ENCODE peak calls at places on chromosomes 4 and X, in five cellular contexts. B is stomach, M is suprapubic skin, I is SK-N-SH, V is sigmoid colon. Y is an unnamed sample. For H3K27me3, the result is how much of the 10 kb centered on the place peaks cover.

GRCh38 chr4:69858683-69859082 is 1.3 kb downstream of the SULT1E1 start:
- DNase-seq in V (no peak), M (no peak), I (no peak), B (no peak), Y (no peak)

GRCh38 chr4:122458625-122459024 is 2.1 kb upstream of the IL2 start:
- DNase-seq in I (no peak), M (no peak), V (no peak), B (no peak), Y (no peak)

GRCh38 chr4:82138376-82138775 is 235.4 kb downstream of the HNRNPD start:
- DNase-seq in B (no peak), M (no peak), V (no peak), I (no peak), Y (no peak)

GRCh38 chr4:83212041-83212851 is 72.4 kb downstream of the COQ2 start:
- DNase-seq in B (peak), V (no peak), M (no peak), I (no peak), Y (peak)

GRCh38 chr4:17033256-17034245 is 135.1 kb upstream of the LDB2 start:
- DNase-seq in B (no peak), I (no peak), M (no peak), V (no peak), Y (no peak)

GRCh38 chrX:118024482-118024881 is 92.1 kb downstream of the KLHL13 start:
- DNase-seq in V (no peak), B (no peak), I (no peak), M (no peak), Y (no peak)

GRCh38 chrX:84165716-84166115 is 22.3 kb downstream of the RPS6KA6 start:
- DNase-seq in M (no peak), I (no peak), B (no peak), V (no peak), Y (no peak)

GRCh38 chr4:18815779-18816173 is 794.2 kb upstream of the LCORL start:
- DNase-seq in B (no peak), I (no peak), V (no peak), M (no peak), Y (no peak)

GRCh38 chrX:56793533-56794320 is 64.7 kb downstream of the NBDY start:
- DNase-seq in I (peak), M (no peak), B (peak), V (peak), Y (peak)

GRCh38 chr4:134070174-134070573 is 131.4 kb downstream of the PABPC4L start:
- DNase-seq in V (no peak), M (no peak), I (no peak), B (no peak), Y (no peak)

GRCh38 chrX:14873676-14874049 is 442 bp downstream of the MOSPD2 start:
- DNase-seq in B (no peak), V (no peak), M (no peak), I (no peak), Y (no peak)

GRCh38 chr4:62457356-62457755 is 1257.2 kb downstream of the ADGRL3 start:
- DNase-seq in I (no peak), M (no peak), V (no peak), B (no peak), Y (no peak)

GRCh38 chr4:109820563-109820962 is 5.0 kb downstream of the GAR1 start:
- DNase-seq in V (no peak), M (no peak), I (no peak), B (no peak), Y (no peak)

GRCh38 chr4:61277785-61278184 is 77.7 kb downstream of the ADGRL3 start:
- DNase-seq in I (no peak), V (no peak), M (no peak), B (no peak), Y (no peak)

GRCh38 chr4:127997534-127998388 is 32.6 kb downstream of the ABHD18 start:
- DNase-seq in B (no peak), I (no peak), M (no peak), V (no peak), Y (no peak)

GRCh38 chrX:119790977-119791436 is 423 bp downstream of the RPL39 start:
- DNase-seq in I (peak), V (no peak), B (no peak), M (no peak), Y (no peak)

GRCh38 chr4:37243061-37243460 is 1.5 kb upstream of the NWD2 start:
- DNase-seq in B (no peak), M (no peak), I (no peak), V (no peak), Y (no peak)

GRCh38 chr4:2442175-2442993 is 23.6 kb downstream of the CFAP99 start:
- DNase-seq in B (no peak), I (no peak), M (no peak), V (no peak), Y (no peak)

GRCh38 chrX:154012336-154012991 is 7.2 kb downstream of the IRAK1 start:
- DNase-seq in B (no peak), V (no peak), M (no peak), I (no peak), Y (no peak)

GRCh38 chrX:23883737-23884354 is 23.9 kb downstream of the APOO start:
- DNase-seq in M (no peak), V (no peak), I (no peak), B (no peak), Y (no peak)

GRCh38 chr4:127843704-127844604 is 36.7 kb upstream of the PLK4 start:
- DNase-seq in I (no peak), M (no peak), B (no peak), V (no peak), Y (no peak)

GRCh38 chr4:130395871-130396270 is 1299.9 kb downstream of the C4orf33 start:
- DNase-seq in V (no peak), B (no peak), M (no peak), I (no peak), Y (no peak)

GRCh38 chr4:14375816-14376215 is 626.5 kb upstream of the CPEB2 start:
- DNase-seq in I (no peak), V (no peak), B (no peak), M (no peak), Y (no peak)

GRCh38 chrX:40108084-40108958 is 10.6 kb upstream of the BCOR start:
- DNase-seq in V (peak), I (no peak), M (no peak), B (peak), Y (peak)

GRCh38 chrX:74902806-74903205 is 22.4 kb downstream of the NEXMIF start:
- DNase-seq in M (no peak), V (no peak), B (peak), I (no peak), Y (no peak)

GRCh38 chrX:80354966-80355465 is 65.2 kb upstream of the TENT5D start:
- DNase-seq in M (no peak), I (no peak), V (no peak), B (no peak), Y (peak)

GRCh38 chr4:167713756-167714155 is 378.6 kb upstream of the ANXA10 start:
- DNase-seq in V (no peak), I (no peak), B (no peak), M (no peak), Y (no peak)

GRCh38 chr4:113996599-113997177 is 17.2 kb upstream of the ARSJ start:
- DNase-seq in I (no peak), V (no peak), B (no peak), M (no peak), Y (no peak)

GRCh38 chr4:22202351-22203343 is 254.1 kb upstream of the KCNIP4 start:
- DNase-seq in I (no peak), B (no peak), M (no peak), V (no peak), Y (no peak)

GRCh38 chr4:69577245-69577644 is 62.2 kb downstream of the UGT2A2 start:
- DNase-seq in M (no peak), V (no peak), I (no peak), B (no peak), Y (no peak)

GRCh38 chr4:183738081-183738673 is 79.1 kb downstream of the TRAPPC11 start:
- DNase-seq in V (no peak), B (no peak), M (no peak), I (no peak), Y (no peak)

GRCh38 chrX:103211012-103211715 is 3.7 kb upstream of the BEX4 start:
- DNase-seq in M (no peak), B (peak), I (peak), V (peak), Y (no peak)

GRCh38 chr4:173531085-173531965 is 1.3 kb upstream of the HAND2 start:
- DNase-seq in I (no peak), M (no peak), V (peak), B (no peak), Y (peak)

GRCh38 chr4:17024430-17024829 is 126.0 kb upstream of the LDB2 start:
- DNase-seq in B (no peak), M (no peak), V (no peak), I (no peak), Y (no peak)

GRCh38 chr4:54384563-54384962 is 155.5 kb downstream of the PDGFRA start:
- DNase-seq in M (no peak), B (peak), I (no peak), V (no peak), Y (no peak)

GRCh38 chr4:76930721-76931481 is 18.7 kb upstream of the SEPTIN11 start:
- DNase-seq in M (no peak), I (no peak), V (no peak), B (no peak), Y (no peak)

GRCh38 chr4:102612195-102612594 is 111.0 kb downstream of the NFKB1 start:
- DNase-seq in V (no peak), B (no peak), M (no peak), I (no peak), Y (no peak)

GRCh38 chr4:102610476-102610875 is 109.3 kb downstream of the NFKB1 start:
- DNase-seq in B (no peak), M (no peak), I (no peak), V (no peak), Y (no peak)

GRCh38 chr4:102610007-102610406 is 108.8 kb downstream of the NFKB1 start:
- DNase-seq in I (no peak), V (no peak), B (no peak), M (no peak), Y (no peak)

GRCh38 chr4:102614801-102615200 is 113.6 kb downstream of the NFKB1 start:
- DNase-seq in M (no peak), V (no peak), B (no peak), I (no peak), Y (peak)

GRCh38 chr4:102612824-102613366 is 111.7 kb downstream of the NFKB1 start:
- DNase-seq in I (no peak), B (no peak), V (no peak), M (no peak), Y (no peak)
- TF ChIP-seq POLR2AphosphoS5 in I (no peak), B (no peak), V (no peak), M (no peak), Y (no peak)

GRCh38 chr4:7195138-7195510 is 2.8 kb downstream of the SORCS2 start:
- DNase-seq in M (peak), B (no peak), V (peak), I (peak), Y (peak)
- H3K27me3 ChIP-seq in M (half or more), B (half or more), V (under half), I (under half), Y (under half)

GRCh38 chr4:6701371-6701770 is 7.7 kb downstream of the S100P start:
- DNase-seq in B (no peak), V (no peak), M (no peak), I (no peak), Y (peak)
- TF ChIP-seq CTCF in B (no peak), V (no peak), M (no peak), I (peak), Y (peak)

DNA sequence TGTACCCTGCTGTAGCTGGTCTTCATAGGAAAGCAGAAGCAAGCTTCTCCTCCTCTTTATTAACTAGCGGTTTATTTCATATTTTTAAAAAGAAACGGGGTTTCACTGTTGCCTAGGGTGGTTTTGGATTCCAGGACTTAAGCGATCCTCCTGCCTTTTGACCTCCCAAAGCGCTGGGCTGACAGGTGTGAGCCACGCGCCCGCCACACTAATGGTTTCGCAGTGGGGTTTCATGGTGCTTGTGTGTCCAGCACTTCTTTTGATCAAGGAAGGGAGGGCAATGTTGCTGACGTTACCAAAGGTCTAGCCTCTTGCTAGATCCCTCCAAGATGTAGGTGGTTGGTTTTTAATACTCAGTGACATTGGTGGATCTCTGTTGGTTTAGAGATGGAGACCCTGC is 1.4 kb downstream of the MAEA start:
- DNase-seq in M (peak), I (no peak), V (no peak), B (peak), Y (peak)
- TF ChIP-seq POLR2AphosphoS5 in M (no peak), I (no peak), V (no peak), B (no peak), Y (no peak)

GRCh38 chrX:48684134-48684533 is 535 bp downstream of the WAS start:
- DNase-seq in M (no peak), I (no peak), B (no peak), V (no peak), Y (peak)
- H3K27me3 ChIP-seq in M (under half), I (under half), B (under half), V (under half), Y (under half)

DNA sequence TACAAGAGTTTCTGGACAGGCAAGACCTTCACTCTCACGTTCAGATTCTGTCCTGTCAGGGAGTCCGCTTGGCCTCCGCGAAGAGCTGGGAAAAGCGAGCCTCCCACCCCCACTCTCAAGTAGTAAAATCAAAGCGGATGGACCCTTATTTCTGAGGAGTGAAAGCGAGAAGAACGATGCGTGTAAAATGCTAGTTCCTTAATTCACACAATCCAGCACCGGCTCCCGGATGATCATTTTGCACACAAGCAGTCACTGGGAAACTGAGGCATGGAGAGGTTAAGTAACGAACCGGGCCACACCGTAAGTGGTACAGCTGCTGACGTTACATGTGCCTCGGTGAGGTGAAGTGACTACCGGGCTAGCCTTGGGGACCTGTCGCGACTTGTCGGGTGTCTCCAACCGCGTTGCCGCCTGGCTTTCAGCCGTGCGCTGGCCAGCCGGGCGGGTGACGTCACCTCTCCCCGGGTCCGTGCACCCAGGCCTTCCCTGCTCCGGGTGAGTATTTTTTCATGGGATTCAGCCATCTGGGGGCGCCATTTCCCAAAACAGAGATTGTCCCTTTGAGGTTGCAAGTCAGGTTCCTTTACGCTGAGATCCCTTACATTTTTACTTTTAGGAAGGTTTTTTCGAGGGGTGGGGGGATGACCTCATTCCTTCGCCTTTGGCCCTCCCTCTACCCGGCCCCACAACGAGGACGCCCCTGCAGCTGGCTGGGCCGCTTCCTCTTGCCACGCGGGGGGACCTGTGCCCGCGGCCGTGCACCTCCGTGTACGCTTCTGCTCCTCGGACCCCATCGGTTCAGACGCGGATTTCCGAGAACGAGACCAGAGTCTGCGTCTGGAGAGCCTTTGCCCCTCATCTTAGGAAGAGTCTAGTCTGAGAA is 3.4 kb upstream of the SFRP2 start:
- DNase-seq in B (no peak), M (no peak), V (peak), I (peak), Y (no peak)
- TF ChIP-seq CTCF in B (no peak), M (peak), V (no peak), I (peak), Y (no peak)

GRCh38 chr4:186704059-186704458 is 19.6 kb downstream of the FAT1 start:
- DNase-seq in I (no peak), M (no peak), V (no peak), B (no peak), Y (no peak)
- TF ChIP-seq POLR2AphosphoS5 in I (no peak), M (no peak), V (peak), B (no peak), Y (no peak)

DNA sequence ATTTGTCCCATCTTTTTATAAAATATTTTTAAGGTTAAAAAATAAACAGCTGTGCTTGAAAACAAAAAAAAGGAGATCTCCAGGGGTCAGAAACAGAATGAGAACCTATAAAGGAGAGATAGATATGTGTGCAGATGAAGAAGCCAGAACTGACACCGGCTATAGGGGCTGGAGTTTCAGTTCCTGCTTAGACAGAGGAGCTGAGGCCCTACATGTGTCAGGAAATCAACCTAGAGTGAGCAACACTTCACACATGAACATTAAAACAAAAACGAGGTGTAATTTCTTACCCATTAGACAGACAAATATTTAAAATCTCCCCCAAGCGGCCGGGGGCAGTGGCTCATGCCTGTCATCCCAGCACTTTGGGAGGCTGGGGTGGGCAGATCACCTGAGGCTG is 17.8 kb upstream of the HUWE1 start:
- DNase-seq in B (no peak), I (no peak), M (no peak), V (no peak), Y (no peak)
- H3K27me3 ChIP-seq in B (under half), I (under half), M (under half), V (under half), Y (under half)

DNA sequence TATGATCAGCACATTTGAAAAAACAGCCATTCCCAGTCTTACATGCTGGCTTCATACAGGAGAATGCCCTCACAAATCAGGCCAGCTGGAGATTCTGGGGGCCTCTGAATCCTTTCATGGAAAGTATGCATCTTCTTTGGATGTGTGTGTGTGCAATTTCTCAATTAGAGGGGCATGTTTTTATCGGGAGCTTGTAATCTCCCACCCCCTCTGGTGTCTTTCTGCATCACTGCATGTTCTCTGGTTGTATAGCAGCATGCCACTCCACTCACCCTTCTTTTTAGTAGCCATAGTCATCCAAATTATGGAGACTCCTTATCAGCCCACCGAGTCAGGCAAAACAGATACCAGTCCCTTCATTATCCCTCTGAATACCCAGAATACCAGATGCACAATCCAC is 282.2 kb upstream of the SLIT2 start:
- DNase-seq in V (no peak), B (no peak), I (peak), M (no peak), Y (no peak)
- TF ChIP-seq CTCF in V (no peak), B (no peak), I (peak), M (no peak), Y (no peak)

Y was measured in spleen.